ENCODE peak calls at places on chromosomes 1 and 21, in five cellular contexts. M, U, L, S and G are unnamed samples. For H3K4me1 and H3K27me3, the result is how much of the 10 kb centered on the place peaks cover.

GRCh38 chr21:18801468-18801867 is 397.9 kb upstream of the TMPRSS15 start:
- DNase-seq in M (no peak), U (no peak), L (no peak), S (peak), G (no peak)

GRCh38 chr1:155081472-155082300 is 3.0 kb downstream of the EFNA3 start:
- DNase-seq in M (no peak), U (peak), L (peak), S (no peak), G (no peak)

GRCh38 chr1:85172684-85173337 is 28.0 kb downstream of the SYDE2 start:
- DNase-seq in M (no peak), U (no peak), L (no peak), S (no peak), G (no peak)

GRCh38 chr1:85605519-85606413 is 25.2 kb downstream of the CCN1 start:
- DNase-seq in M (no peak), U (no peak), L (no peak), S (no peak), G (peak)

GRCh38 chr1:18160290-18160942 is 52.8 kb downstream of the IGSF21 start:
- DNase-seq in M (no peak), U (peak), L (peak), S (no peak), G (peak)

GRCh38 chr1:37808369-37809319 is 636 bp upstream of the YRDC start:
- DNase-seq in M (no peak), U (peak), L (peak), S (peak), G (peak)

GRCh38 chr1:11355594-11356467 is 82.8 kb downstream of the UBIAD1 start:
- DNase-seq in M (no peak), U (no peak), L (no peak), S (no peak), G (no peak)

GRCh38 chr1:30787266-30787665 is 29.7 kb upstream of the LAPTM5 start:
- DNase-seq in M (no peak), U (no peak), L (no peak), S (no peak), G (no peak)

GRCh38 chr1:18149113-18149641 is 41.6 kb downstream of the IGSF21 start:
- DNase-seq in M (no peak), U (no peak), L (no peak), S (no peak), G (no peak)

GRCh38 chr1:219567341-219567947 is 45.5 kb downstream of the ZC3H11B start:
- DNase-seq in M (no peak), U (no peak), L (no peak), S (no peak), G (no peak)

GRCh38 chr1:46472503-46473181 is 17.0 kb upstream of the DMBX1 start:
- DNase-seq in M (no peak), U (no peak), L (no peak), S (no peak), G (no peak)

GRCh38 chr1:151399890-151400235 is 490 bp downstream of the PSMB4 start:
- DNase-seq in M (no peak), U (no peak), L (no peak), S (no peak), G (no peak)

GRCh38 chr1:61270761-61271411 is 188.5 kb downstream of the NFIA start:
- DNase-seq in M (no peak), U (no peak), L (no peak), S (no peak), G (no peak)

GRCh38 chr1:56045477-56045876 is 533.9 kb downstream of the PLPP3 start:
- DNase-seq in M (no peak), U (no peak), L (no peak), S (no peak), G (no peak)

GRCh38 chr1:184051485-184052193 is at the start of gene TSEN15:
- DNase-seq in M (peak), U (peak), L (peak), S (peak), G (peak)

GRCh38 chr1:56966698-56966999 is 834 bp upstream of the C8B start:
- DNase-seq in M (no peak), U (no peak), L (no peak), S (no peak), G (no peak)

GRCh38 chr21:32371913-32372314 is 20.9 kb downstream of the URB1 start:
- DNase-seq in M (no peak), U (no peak), L (peak), S (peak), G (no peak)

GRCh38 chr1:156356875-156357534 is 12.0 kb upstream of the RHBG start:
- DNase-seq in M (peak), U (peak), L (no peak), S (peak), G (peak)

GRCh38 chr1:211734791-211735190 is 59.4 kb upstream of the NEK2 start:
- DNase-seq in M (peak), U (peak), L (no peak), S (peak), G (no peak)

GRCh38 chr21:31665397-31665796 is 5.9 kb downstream of the SOD1 start:
- DNase-seq in M (no peak), U (no peak), L (no peak), S (no peak), G (no peak)

GRCh38 chr1:200699871-200700270 is 30.2 kb upstream of the DDX59 start:
- DNase-seq in M (no peak), U (no peak), L (no peak), S (no peak), G (no peak)

GRCh38 chr1:225881081-225882007 is 836 bp downstream of the TMEM63A start:
- DNase-seq in M (peak), U (peak), L (peak), S (peak), G (peak)

GRCh38 chr1:59154406-59154805 is 142.5 kb upstream of the FGGY start:
- DNase-seq in M (no peak), U (no peak), L (no peak), S (no peak), G (no peak)

GRCh38 chr1:59149435-59149834 is 147.5 kb upstream of the FGGY start:
- DNase-seq in M (no peak), U (no peak), L (no peak), S (no peak), G (no peak)

GRCh38 chr1:59150537-59151386 is 146.1 kb upstream of the FGGY start:
- DNase-seq in M (peak), U (peak), L (peak), S (peak), G (peak)

GRCh38 chr1:59151387-59151761 is 145.5 kb upstream of the FGGY start:
- DNase-seq in M (no peak), U (no peak), L (no peak), S (no peak), G (no peak)

DNA sequence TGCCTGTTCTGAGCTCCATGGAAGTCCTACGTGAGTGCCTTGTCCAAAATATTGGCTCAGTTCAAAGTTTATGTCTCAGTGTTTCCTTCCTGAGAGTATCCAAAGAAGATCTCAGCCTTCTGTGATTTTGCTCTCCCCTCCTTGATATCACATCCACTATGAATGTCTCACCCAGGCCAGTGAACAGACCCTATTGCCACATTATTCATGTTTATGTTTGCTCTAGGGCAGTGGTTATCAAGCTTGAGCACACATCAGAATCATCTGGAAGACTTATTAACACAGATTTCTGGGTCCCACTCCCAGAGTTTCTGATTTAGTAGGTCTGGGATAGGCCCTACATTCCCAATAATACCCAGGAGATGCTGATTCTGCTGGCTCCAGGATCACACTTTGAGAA is 145.0 kb upstream of the FGGY start:
- DNase-seq in M (no peak), U (no peak), L (no peak), S (no peak), G (no peak)
- H3K4me1 ChIP-seq in M (under half), U (under half), L (under half), S (under half), G (under half)

DNA sequence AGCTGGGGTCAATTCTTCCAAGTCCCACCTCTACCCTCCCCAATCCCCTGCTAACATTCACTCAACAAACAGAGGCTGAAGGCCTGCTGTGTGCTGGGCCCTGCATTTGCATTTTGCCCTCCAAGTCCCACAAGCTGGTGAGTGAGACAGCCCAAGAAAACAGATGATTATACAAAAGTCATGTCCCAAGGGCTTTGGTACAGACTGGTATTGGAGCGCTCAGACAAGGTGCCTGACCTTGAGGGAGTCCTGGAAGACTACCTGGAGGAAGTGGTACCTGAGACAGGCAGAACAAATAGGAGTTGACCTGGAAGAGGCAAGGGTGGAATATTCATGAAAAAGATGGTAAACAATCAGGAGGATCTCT is 4.2 kb downstream of the LMOD1 start:
- DNase-seq in M (no peak), U (no peak), L (no peak), S (no peak), G (no peak)
- H3K27me3 ChIP-seq in M (under half), U (under half), L (under half), S (under half), G (under half)

GRCh38 chr1:9062846-9063245 is 6.6 kb downstream of the SLC2A5 start:
- DNase-seq in M (no peak), U (no peak), L (no peak), S (no peak), G (no peak)
- TF ChIP-seq POLR2A in M (no peak), U (no peak), L (no peak), S (no peak), G (no peak)

DNA sequence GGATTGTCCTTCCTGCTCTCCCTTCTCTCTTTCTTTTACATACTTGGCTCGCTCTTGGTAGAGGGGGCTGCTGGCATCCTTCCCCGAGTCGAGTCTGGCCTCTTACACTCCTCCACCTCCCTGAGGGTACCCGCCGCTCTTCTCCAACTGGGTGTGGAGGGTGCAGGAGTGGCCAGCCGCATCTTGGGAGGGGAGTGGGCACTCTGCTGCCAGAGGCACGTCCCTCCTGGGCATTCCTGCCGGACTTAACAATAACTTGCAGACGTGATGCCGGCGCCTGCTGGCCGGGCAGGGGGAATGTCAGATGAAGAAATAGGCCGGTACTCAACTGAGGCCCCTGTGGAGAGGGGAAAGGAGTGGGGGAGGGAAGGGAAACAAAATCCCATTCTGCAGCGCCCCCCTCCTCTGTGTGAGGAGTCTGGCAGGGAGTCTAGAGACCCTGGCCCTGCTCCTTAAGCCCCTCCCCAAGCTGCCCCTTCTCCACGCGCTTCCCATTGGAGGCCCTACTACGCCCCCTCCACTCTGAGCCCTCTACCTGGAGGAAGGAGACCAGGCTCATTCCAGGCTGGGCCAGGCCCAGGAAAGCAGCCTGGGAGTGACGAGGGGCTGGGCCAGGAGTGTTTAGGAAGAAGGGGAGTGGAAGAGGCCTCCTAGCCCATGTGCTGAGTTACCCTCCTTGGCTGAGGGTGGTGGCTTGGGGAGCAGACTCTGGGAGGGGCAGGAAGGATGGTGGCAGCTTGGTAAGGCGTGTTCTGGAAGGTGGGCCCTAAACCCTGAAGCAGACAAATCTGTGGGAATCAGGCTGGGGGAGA is 1.8 kb downstream of the ATP2B4 start:
- DNase-seq in M (no peak), U (peak), L (peak), S (no peak), G (peak)
- H3K4me1 ChIP-seq in M (under half), U (under half), L (half or more), S (half or more), G (under half)